ENCODE peak calls at places on chromosomes 11 and 22, in ten cellular contexts. V is heart left ventricle, P is GM23248, G is cardiac muscle cell, Z is A673, T is mammary epithelial cell, F is tibial nerve, S is OCI-LY7, U is right lobe of liver, Y is colonic mucosa. L is an unnamed sample. For H3K9me3, the result is how much of the 10 kb centered on the place peaks cover.

GRCh38 chr11:36403661-36404060 is 106.4 kb downstream of the TRAF6 start:
- DNase-seq in V (no peak), P (no peak), G (no peak), Z (no peak), T (no peak), F (no peak), S (no peak), U (no peak), Y (no peak), L (peak)

GRCh38 chr11:78319453-78319955 is 98.1 kb downstream of the GAB2 start:
- DNase-seq in V (no peak), P (peak), G (peak), Z (no peak), T (no peak), F (no peak), S (no peak), U (no peak), Y (no peak), L (no peak)

GRCh38 chr11:128548655-128549255 is 38.6 kb downstream of the ETS1 start:
- DNase-seq in V (peak), P (peak), G (peak), Z (no peak), T (no peak), F (peak), S (peak), U (peak), Y (peak), L (no peak)

GRCh38 chr11:116136987-116137674 is 632.9 kb upstream of the CADM1 start:
- DNase-seq in V (no peak), P (no peak), G (no peak), Z (no peak), T (no peak), F (no peak), S (no peak), U (no peak), Y (no peak), L (no peak)

GRCh38 chr11:26017322-26017860 is 314.5 kb upstream of the ANO3 start:
- DNase-seq in V (no peak), P (no peak), G (no peak), Z (no peak), T (no peak), F (no peak), S (no peak), U (no peak), Y (peak), L (no peak)

GRCh38 chr11:31340903-31341572 is 28.5 kb downstream of the DCDC1 start:
- DNase-seq in V (no peak), P (peak), G (peak), Z (peak), T (peak), F (no peak), S (peak), U (no peak), Y (peak), L (no peak)

GRCh38 chr11:116276051-116277044 is 496.4 kb downstream of the BUD13 start:
- DNase-seq in V (peak), P (peak), G (peak), Z (peak), T (peak), F (peak), S (peak), U (peak), Y (peak), L (peak)

GRCh38 chr11:3840289-3840869 is 380 bp downstream of the RHOG start:
- DNase-seq in V (no peak), P (peak), G (no peak), Z (no peak), T (no peak), F (no peak), S (peak), U (no peak), Y (no peak), L (peak)

GRCh38 chr11:115226556-115226955 is 277.7 kb downstream of the CADM1 start:
- DNase-seq in V (no peak), P (peak), G (peak), Z (peak), T (peak), F (no peak), S (no peak), U (no peak), Y (no peak), L (peak)

GRCh38 chr11:64447717-64448598 is 89.0 kb downstream of the RPS6KA4 start:
- DNase-seq in V (peak), P (peak), G (peak), Z (peak), T (no peak), F (no peak), S (peak), U (peak), Y (peak), L (peak)

GRCh38 chr22:16783930-16784354 is 41.3 kb downstream of the XKR3 start:
- DNase-seq in V (no peak), P (peak), G (no peak), Z (peak), T (no peak), F (no peak), S (peak), U (no peak), Y (no peak), L (no peak)

GRCh38 chr11:130031056-130031455 is 28.4 kb upstream of the PRDM10 start:
- DNase-seq in V (no peak), P (no peak), G (no peak), Z (no peak), T (no peak), F (no peak), S (no peak), U (no peak), Y (no peak), L (no peak)

GRCh38 chr22:35661377-35661937 is 13.2 kb downstream of the APOL6 start:
- DNase-seq in V (no peak), P (peak), G (no peak), Z (no peak), T (peak), F (no peak), S (no peak), U (no peak), Y (no peak), L (no peak)

GRCh38 chr11:13384837-13385417 is 78.1 kb downstream of the BTBD10 start:
- DNase-seq in V (no peak), P (peak), G (peak), Z (peak), T (peak), F (no peak), S (peak), U (no peak), Y (peak), L (no peak)

GRCh38 chr11:116519499-116519898 is 253.3 kb downstream of the BUD13 start:
- DNase-seq in V (no peak), P (no peak), G (no peak), Z (no peak), T (no peak), F (no peak), S (no peak), U (no peak), Y (no peak), L (no peak)

GRCh38 chr11:44519989-44520737 is 45.3 kb upstream of the CD82 start:
- DNase-seq in V (peak), P (no peak), G (peak), Z (no peak), T (no peak), F (peak), S (no peak), U (no peak), Y (no peak), L (no peak)

GRCh38 chr22:32080904-32081303 is 37.8 kb downstream of the SLC5A1 start:
- DNase-seq in V (no peak), P (peak), G (peak), Z (peak), T (peak), F (no peak), S (peak), U (no peak), Y (peak), L (peak)

GRCh38 chr11:86874314-86875056 is 74.1 kb downstream of the PRSS23 start:
- DNase-seq in V (no peak), P (peak), G (no peak), Z (no peak), T (no peak), F (no peak), S (no peak), U (no peak), Y (no peak), L (no peak)

GRCh38 chr11:75583710-75584658 is 21.9 kb downstream of the SERPINH1 start:
- DNase-seq in V (peak), P (peak), G (peak), Z (peak), T (no peak), F (peak), S (no peak), U (peak), Y (peak), L (no peak)

GRCh38 chr11:2235588-2236326 is 34.6 kb downstream of the ASCL2 start:
- DNase-seq in V (no peak), P (no peak), G (no peak), Z (no peak), T (no peak), F (no peak), S (no peak), U (no peak), Y (no peak), L (no peak)

GRCh38 chr22:19510919-19511341 is 13.3 kb downstream of the CLDN5 start:
- DNase-seq in V (no peak), P (no peak), G (no peak), Z (no peak), T (peak), F (no peak), S (no peak), U (no peak), Y (no peak), L (no peak)

GRCh38 chr11:129315781-129316579 is 59.7 kb upstream of the BARX2 start:
- DNase-seq in V (no peak), P (no peak), G (no peak), Z (no peak), T (peak), F (no peak), S (no peak), U (no peak), Y (peak), L (no peak)

GRCh38 chr11:117265745-117266144 is 25.4 kb upstream of the BACE1-AS start:
- DNase-seq in V (no peak), P (no peak), G (no peak), Z (no peak), T (no peak), F (no peak), S (no peak), U (no peak), Y (no peak), L (no peak)

GRCh38 chr11:116933961-116934360 is 96.5 kb upstream of the APOA1 start:
- DNase-seq in V (no peak), P (no peak), G (no peak), Z (no peak), T (no peak), F (no peak), S (no peak), U (no peak), Y (no peak), L (no peak)

GRCh38 chr11:70348608-70349007 is 49.7 kb upstream of the CTTN start:
- DNase-seq in V (no peak), P (no peak), G (no peak), Z (no peak), T (no peak), F (no peak), S (no peak), U (no peak), Y (no peak), L (no peak)

GRCh38 chr11:111833524-111833923 is 37.9 kb downstream of the ALG9 start:
- DNase-seq in V (no peak), P (peak), G (peak), Z (peak), T (no peak), F (no peak), S (no peak), U (no peak), Y (no peak), L (no peak)

GRCh38 chr11:31237819-31238771 is 131.4 kb downstream of the DCDC1 start:
- DNase-seq in V (no peak), P (peak), G (peak), Z (peak), T (peak), F (no peak), S (no peak), U (no peak), Y (no peak), L (no peak)

GRCh38 chr11:64053699-64054098 is 18.0 kb downstream of the FLRT1 start:
- DNase-seq in V (no peak), P (no peak), G (no peak), Z (no peak), T (no peak), F (no peak), S (no peak), U (no peak), Y (no peak), L (no peak)

GRCh38 chr11:86802601-86803051 is 2.3 kb downstream of the PRSS23 start:
- DNase-seq in V (no peak), P (peak), G (peak), Z (peak), T (peak), F (no peak), S (peak), U (no peak), Y (no peak), L (peak)

GRCh38 chr22:38097557-38098409 is 12.7 kb downstream of the BAIAP2L2 start:
- DNase-seq in V (no peak), P (peak), G (peak), Z (no peak), T (no peak), F (no peak), S (no peak), U (peak), Y (no peak), L (no peak)

GRCh38 chr11:61153593-61154090 is 7.6 kb downstream of the VPS37C start:
- DNase-seq in V (no peak), P (peak), G (peak), Z (no peak), T (no peak), F (no peak), S (no peak), U (no peak), Y (no peak), L (no peak)

GRCh38 chr11:128582496-128583366 is 4.6 kb downstream of the ETS1 start:
- DNase-seq in V (peak), P (peak), G (peak), Z (no peak), T (peak), F (no peak), S (no peak), U (no peak), Y (no peak), L (peak)

GRCh38 chr11:18010977-18011586 is 1.8 kb downstream of the SERGEF start:
- DNase-seq in V (no peak), P (peak), G (no peak), Z (no peak), T (no peak), F (no peak), S (no peak), U (no peak), Y (no peak), L (no peak)

GRCh38 chr11:911031-911889 is 650 bp upstream of the CHID1 start:
- DNase-seq in V (peak), P (peak), G (peak), Z (peak), T (peak), F (no peak), S (no peak), U (peak), Y (peak), L (peak)

GRCh38 chr11:126355926-126356897 is 726 bp downstream of the ST3GAL4 start:
- DNase-seq in V (peak), P (peak), G (no peak), Z (peak), T (peak), F (no peak), S (peak), U (peak), Y (peak), L (peak)

GRCh38 chr11:120295110-120295509 is 30.0 kb upstream of the TLCD5 start:
- DNase-seq in V (no peak), P (no peak), G (no peak), Z (peak), T (no peak), F (no peak), S (no peak), U (peak), Y (peak), L (no peak)

GRCh38 chr11:7281083-7281482 is 29.4 kb downstream of the SYT9 start:
- DNase-seq in V (no peak), P (peak), G (no peak), Z (no peak), T (peak), F (no peak), S (no peak), U (no peak), Y (no peak), L (no peak)

GRCh38 chr22:23820748-23821211 is 18.0 kb downstream of the DERL3 start:
- DNase-seq in V (no peak), P (no peak), G (no peak), Z (no peak), T (no peak), F (no peak), S (peak), U (no peak), Y (no peak), L (no peak)

DNA sequence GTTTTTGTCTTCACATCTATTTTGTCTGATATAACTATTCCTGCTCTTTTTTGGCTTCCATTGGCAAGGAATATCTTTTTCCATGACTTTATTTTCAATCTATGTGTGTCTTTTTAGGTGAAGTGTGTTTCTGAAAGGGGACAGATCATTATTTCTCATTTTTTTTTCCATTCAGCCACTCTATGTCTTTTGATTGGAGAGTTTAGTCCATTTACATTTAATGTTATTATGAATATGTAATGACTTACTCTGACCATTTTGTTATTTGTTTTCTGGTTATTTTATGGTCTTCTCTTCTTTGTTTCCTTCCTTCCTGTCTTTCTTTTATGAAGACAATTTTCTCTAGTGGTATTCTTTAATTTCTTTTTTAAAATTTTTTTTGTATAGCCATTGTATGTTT is 178.6 kb upstream of the CNTN5 start:
- DNase-seq in V (no peak), P (no peak), G (no peak), Z (no peak), T (no peak), F (no peak), S (no peak), U (no peak), Y (no peak), L (no peak)
- H3K9me3 ChIP-seq in V (under half), P (under half), G (under half), Z (under half), T (under half), F (under half), S (under half), U (under half), Y (under half), L (under half)

DNA sequence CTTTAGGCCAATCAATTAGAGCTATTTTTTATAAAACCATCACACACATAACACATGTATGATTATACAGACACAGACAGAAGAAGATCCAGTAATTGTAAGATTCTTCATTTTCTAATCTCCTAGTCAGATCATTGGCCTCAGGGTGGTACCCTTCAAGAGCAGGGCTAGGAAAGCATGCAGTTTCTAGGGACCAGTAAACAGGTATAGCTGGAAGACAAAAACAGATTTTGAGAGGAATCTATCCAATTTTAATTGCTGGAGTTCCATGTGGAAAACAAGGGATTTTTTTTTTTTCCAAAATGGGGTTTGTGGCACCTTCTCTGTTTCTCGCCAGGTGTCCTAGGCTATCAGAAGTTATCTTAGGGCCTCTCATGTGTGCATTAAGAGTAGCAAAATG is 29.6 kb downstream of the METTL15 start:
- DNase-seq in V (no peak), P (no peak), G (no peak), Z (no peak), T (no peak), F (no peak), S (no peak), U (no peak), Y (no peak), L (no peak)
- H3K9me3 ChIP-seq in V (under half), P (under half), G (under half), Z (half or more), T (under half), F (under half), S (under half), U (under half), Y (under half), L (under half)

DNA sequence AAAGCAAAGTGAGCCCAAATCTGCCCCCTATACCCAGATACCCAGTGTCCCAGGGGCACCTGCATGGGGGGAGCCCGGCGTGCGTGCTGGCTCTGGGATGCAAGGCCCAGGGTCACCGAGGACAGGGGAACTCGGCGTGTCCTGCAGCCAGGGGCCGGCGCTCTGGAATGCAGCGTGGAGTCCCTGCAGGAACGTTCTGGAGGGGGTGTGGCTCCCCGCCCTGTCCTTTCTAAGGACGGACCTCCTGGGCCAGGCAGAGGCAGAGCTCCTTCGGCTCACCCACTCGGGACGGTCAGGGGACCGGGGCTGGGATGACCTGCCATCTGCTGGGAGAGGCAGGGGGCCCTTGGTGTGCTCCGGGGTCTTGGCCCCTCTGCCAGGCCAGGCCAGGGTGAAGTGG is 1196.8 kb downstream of the BRD1 start:
- DNase-seq in V (no peak), P (no peak), G (no peak), Z (no peak), T (no peak), F (no peak), S (no peak), U (no peak), Y (no peak), L (no peak)
- H3K9me3 ChIP-seq in V (under half), P (under half), G (under half), Z (under half), T (half or more), F (under half), S (under half), U (under half), Y (under half), L (under half)

GRCh38 chr22:47352920-47353700 is 590.7 kb downstream of the TBC1D22A start:
- DNase-seq in V (no peak), P (no peak), G (no peak), Z (no peak), T (no peak), F (peak), S (no peak), U (no peak), Y (no peak), L (no peak)
- H3K9me3 ChIP-seq in V (under half), P (under half), G (under half), Z (under half), T (under half), F (under half), S (under half), U (under half), Y (under half), L (under half)

GRCh38 chr22:48748113-48748859 is 1079.4 kb downstream of the BRD1 start:
- DNase-seq in V (no peak), P (no peak), G (no peak), Z (no peak), T (no peak), F (no peak), S (no peak), U (no peak), Y (no peak), L (peak)
- H3K9me3 ChIP-seq in V (under half), P (under half), G (under half), Z (under half), T (half or more), F (under half), S (under half), U (under half), Y (under half), L (under half)

DNA sequence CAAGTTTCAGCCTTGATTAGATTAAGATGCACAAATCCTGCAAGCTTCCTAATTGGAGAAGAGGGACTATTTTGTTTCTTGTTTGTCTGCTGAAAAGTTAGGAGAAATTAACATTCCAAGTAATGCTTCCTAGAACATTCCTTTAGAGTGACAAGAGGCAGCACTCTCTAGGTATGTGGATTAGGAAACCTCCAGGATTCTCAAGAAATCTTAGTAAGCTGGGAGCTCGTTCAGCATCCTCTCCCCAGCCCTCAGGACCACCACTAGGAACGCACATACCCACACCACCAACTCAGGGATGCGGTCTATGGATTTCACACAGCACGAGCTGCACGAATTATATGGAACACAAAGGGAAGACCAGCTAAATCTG is 52.9 kb downstream of the NCAPD3 start:
- DNase-seq in V (no peak), P (peak), G (peak), Z (no peak), T (no peak), F (no peak), S (no peak), U (no peak), Y (no peak), L (no peak)
- H3K9me3 ChIP-seq in V (under half), P (under half), G (under half), Z (under half), T (under half), F (under half), S (under half), U (under half), Y (under half), L (under half)

DNA sequence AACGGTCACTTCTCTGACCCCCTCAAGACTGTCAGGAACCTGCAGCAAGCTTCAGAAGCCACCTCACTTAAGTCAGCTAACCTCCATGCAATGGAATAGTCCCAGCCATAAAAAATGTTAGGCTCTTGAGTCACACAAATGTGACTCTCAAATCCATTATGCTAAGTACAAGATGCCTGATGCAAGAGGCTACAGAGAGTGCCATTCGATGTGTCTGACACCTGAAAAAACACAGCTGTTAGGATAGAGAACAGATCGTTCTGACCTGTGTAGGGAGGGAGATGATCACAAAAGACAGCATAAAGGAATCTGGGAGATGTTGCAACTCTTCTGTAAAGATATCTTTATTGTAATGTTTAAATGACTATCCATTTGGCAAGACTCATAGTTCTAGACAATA is 712.4 kb downstream of the TBC1D22A start:
- DNase-seq in V (no peak), P (no peak), G (no peak), Z (no peak), T (no peak), F (no peak), S (no peak), U (no peak), Y (no peak), L (no peak)
- H3K9me3 ChIP-seq in V (under half), P (under half), G (under half), Z (under half), T (under half), F (under half), S (under half), U (under half), Y (under half), L (under half)